ENCODE peak calls at places on chromosomes 1 and 21, in four cellular contexts. Q is K562, T is HepG2, C is GM12878. B is an unnamed sample.

GRCh38 chr1:84887261-84887934 is 5.6 kb downstream of the LPAR3 start:
- DNase-seq in Q (no peak), T (no peak), C (no peak), B (no peak)

GRCh38 chr21:44697811-44698734 is 1.1 kb downstream of the KRTAP10-12 start:
- DNase-seq in T (peak), Q (no peak), C (no peak), B (no peak)

GRCh38 chr1:43267818-43268425 is 1.9 kb upstream of the TMEM125 start:
- DNase-seq in C (no peak), T (no peak), Q (no peak), B (no peak)

GRCh38 chr21:45511661-45512431 is 30.4 kb downstream of the SLC19A1 start:
- DNase-seq in T (no peak), C (no peak), Q (no peak), B (no peak)

GRCh38 chr1:226882631-226883409 is 12.4 kb downstream of the PSEN2 start:
- DNase-seq in Q (no peak), C (peak), T (no peak), B (no peak)

GRCh38 chr1:223545325-223545724 is 120.2 kb downstream of the CAPN8 start:
- DNase-seq in C (no peak), T (no peak), Q (no peak), B (no peak)

GRCh38 chr1:46244656-46245371 is 2.7 kb upstream of the RAD54L start:
- DNase-seq in T (no peak), C (no peak), Q (peak), B (peak)

GRCh38 chr1:117828206-117828605 is 101.2 kb downstream of the GDAP2 start:
- DNase-seq in T (no peak), Q (no peak), C (no peak), B (no peak)

GRCh38 chr1:175471039-175471800 is 272.2 kb downstream of the TNR start:
- DNase-seq in Q (peak), T (no peak), C (no peak), B (no peak)

GRCh38 chr1:158071106-158071505 is 77.7 kb downstream of the KIRREL1 start:
- DNase-seq in Q (no peak), C (no peak), T (no peak), B (no peak)

GRCh38 chr21:41722052-41723018 is 44.5 kb downstream of the RIPK4 start:
- DNase-seq in T (no peak), Q (no peak), C (no peak), B (no peak)

GRCh38 chr1:88111806-88112205 is 572.3 kb upstream of the PKN2 start:
- DNase-seq in C (no peak), T (peak), Q (no peak), B (no peak)

GRCh38 chr1:21638531-21639341 is 30.4 kb downstream of the RAP1GAP start:
- DNase-seq in Q (peak), C (no peak), T (peak), B (no peak)

GRCh38 chr1:85085417-85085816 is 37.1 kb upstream of the MCOLN3 start:
- DNase-seq in T (no peak), Q (no peak), C (no peak), B (no peak)

GRCh38 chr1:167881069-167881468 is 32.9 kb downstream of the ADCY10 start:
- DNase-seq in C (no peak), Q (no peak), T (no peak), B (no peak)

GRCh38 chr1:39507230-39507928 is 15.9 kb downstream of the BMP8A start:
- DNase-seq in C (no peak), Q (peak), T (peak), B (peak)

GRCh38 chr21:42815217-42815616 is 64.1 kb downstream of the WDR4 start:
- DNase-seq in Q (no peak), C (no peak), T (no peak), B (no peak)

GRCh38 chr1:68293609-68294353 is 61.5 kb upstream of the WLS start:
- DNase-seq in Q (no peak), C (no peak), T (no peak), B (peak)

GRCh38 chr21:38136201-38136600 is 120.6 kb upstream of the KCNJ15 start:
- DNase-seq in T (no peak), Q (no peak), C (no peak), B (no peak)

GRCh38 chr1:216670118-216670870 is 52.9 kb downstream of the ESRRG start:
- DNase-seq in Q (no peak), C (no peak), T (peak), B (peak)

DNA sequence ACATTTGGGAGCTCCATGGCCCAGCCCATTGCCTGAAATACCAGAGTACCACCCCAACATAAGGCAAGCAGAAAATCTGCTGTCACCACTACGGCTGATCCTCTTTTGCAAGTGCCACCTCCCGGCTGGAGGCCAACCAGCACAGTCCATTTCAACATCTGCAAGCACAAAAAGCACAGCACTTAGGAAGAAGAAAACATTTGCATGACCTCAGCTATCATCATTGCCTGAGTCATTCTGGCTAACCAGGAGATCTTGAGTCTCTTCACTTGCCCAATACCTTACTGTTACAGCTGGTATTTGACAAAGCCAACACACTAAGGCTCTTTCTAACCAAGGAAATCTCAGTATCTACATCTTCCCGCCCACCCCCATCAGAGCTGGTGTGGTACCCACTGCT is 55.9 kb downstream of the NEK7 start:
- DNase-seq in C (no peak), T (no peak), Q (no peak), B (no peak)
- TF ChIP-seq FOXM1 in C (no peak), T (no peak), Q (no peak), B (no peak)

DNA sequence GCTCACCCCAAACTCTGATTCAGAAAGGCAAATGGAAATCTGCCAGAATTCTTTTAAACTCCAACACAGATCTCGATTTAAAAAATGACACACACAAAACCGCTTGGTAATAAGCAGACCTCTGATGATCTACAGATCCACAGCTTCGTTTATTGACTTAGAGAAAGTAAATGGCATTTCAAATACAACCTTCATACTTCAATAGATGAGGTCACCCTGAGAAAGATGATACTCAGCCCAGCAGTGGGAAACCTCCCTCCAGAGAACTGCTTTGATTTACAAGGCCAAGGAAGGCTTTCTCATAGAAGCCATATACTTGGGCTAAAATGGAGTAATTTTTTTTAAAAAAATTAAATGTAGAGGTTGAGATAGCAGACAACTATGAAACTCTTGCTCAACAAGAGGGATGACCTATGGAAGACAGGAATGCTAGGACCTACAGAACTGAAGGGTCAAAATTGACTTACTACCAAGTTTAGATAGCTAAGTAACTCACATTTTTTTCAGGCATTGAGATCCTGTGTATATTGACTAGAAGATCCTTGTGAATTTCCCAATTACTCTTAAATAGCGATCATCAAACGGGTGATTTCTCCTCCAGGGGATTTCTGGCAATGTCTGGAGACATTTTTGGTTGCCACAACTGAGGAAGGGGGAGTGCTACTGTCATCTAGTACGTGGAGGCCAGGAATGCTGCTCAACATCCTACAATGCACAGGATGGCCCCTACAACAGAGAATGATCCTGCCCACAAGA is 143.9 kb downstream of the CLIC6 start:
- DNase-seq in C (no peak), T (peak), Q (no peak), B (peak)
- TF ChIP-seq TARDBP in C (no peak), T (no peak), Q (no peak), B (no peak)

GRCh38 chr1:106615473-106615872 is 441.0 kb upstream of the PRMT6 start:
- DNase-seq in T (no peak), C (no peak), Q (no peak), B (no peak)

GRCh38 chr1:106621853-106622252 is 434.6 kb upstream of the PRMT6 start:
- DNase-seq in Q (no peak), T (no peak), C (no peak), B (no peak)

GRCh38 chr1:106619827-106620134 is 436.7 kb upstream of the PRMT6 start:
- DNase-seq in T (no peak), C (no peak), Q (no peak), B (no peak)

GRCh38 chr1:106619080-106619826 is 437.2 kb upstream of the PRMT6 start:
- DNase-seq in C (no peak), T (no peak), Q (no peak), B (no peak)

DNA sequence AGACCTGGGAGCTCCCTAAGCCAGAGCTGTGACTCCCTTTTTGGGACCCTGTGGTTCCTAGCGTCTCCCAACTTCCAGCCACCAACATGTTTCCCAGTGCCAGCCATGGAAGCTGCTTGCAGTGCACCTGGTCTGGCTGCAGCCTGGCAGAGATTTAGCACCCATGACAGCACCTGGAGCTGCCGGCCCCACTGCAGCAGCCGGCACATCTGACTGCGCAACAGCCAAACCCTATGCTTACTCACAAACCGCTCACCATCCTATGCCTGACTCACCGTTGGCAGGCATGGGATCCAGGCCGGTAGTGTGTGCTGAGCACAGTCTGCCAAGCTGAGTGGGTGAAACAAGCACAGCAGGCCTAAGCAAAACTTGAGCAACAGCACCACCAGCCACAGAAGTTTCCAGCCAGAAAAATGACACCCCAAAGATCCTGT is 435.9 kb upstream of the PRMT6 start:
- DNase-seq in T (no peak), Q (no peak), C (no peak), B (no peak)
- TF ChIP-seq FOXM1 in T (no peak), Q (no peak), C (no peak), B (no peak)

GRCh38 chr1:230939806-230940489 is 38.7 kb downstream of the TTC13 start:
- DNase-seq in T (no peak), Q (no peak), C (no peak), B (no peak)

GRCh38 chr1:230936475-230936874 is 42.2 kb downstream of the TTC13 start:
- DNase-seq in T (no peak), C (no peak), Q (no peak), B (no peak)

GRCh38 chr1:230935852-230936251 is 42.8 kb downstream of the TTC13 start:
- DNase-seq in Q (no peak), T (no peak), C (no peak), B (no peak)

GRCh38 chr1:230938924-230939368 is 39.7 kb downstream of the TTC13 start:
- DNase-seq in Q (no peak), C (no peak), T (no peak), B (no peak)

DNA sequence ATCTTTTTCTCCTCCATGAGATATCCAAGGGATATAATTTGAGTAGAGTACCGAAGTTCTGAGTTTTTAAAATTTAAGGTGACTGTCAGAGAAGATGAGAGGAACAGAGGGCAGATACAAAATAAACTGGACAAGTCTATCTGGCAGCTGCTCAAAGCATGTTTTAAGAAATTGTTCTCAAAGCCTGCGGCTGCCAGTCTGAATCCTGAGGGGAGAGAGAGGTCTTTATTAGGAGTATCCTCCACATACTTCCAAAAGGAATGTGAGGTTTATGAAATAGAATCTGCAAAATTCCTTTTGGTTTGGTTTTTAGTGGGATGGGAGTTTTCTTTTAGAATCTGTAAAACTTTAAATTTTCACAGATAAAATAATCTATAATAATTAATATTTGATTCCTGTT is 41.3 kb downstream of the TTC13 start:
- DNase-seq in C (no peak), Q (no peak), T (no peak), B (no peak)
- TF ChIP-seq TARDBP in C (no peak), Q (no peak), T (no peak), B (no peak)

GRCh38 chr1:164765557-164765956 is 206.6 kb downstream of the PBX1 start:
- DNase-seq in T (no peak), Q (no peak), C (no peak), B (no peak)
- TF ChIP-seq FOXM1 in T (no peak), Q (no peak), C (no peak), B (no peak)

GRCh38 chr1:95957748-95958147 is 723.7 kb downstream of the RWDD3 start:
- DNase-seq in C (no peak), T (no peak), Q (no peak), B (no peak)
- TF ChIP-seq TARDBP in C (no peak), T (no peak), Q (no peak), B (no peak)

GRCh38 chr1:76939107-76939816 is 72.0 kb downstream of the ST6GALNAC5 start:
- DNase-seq in T (no peak), Q (no peak), C (no peak), B (no peak)

GRCh38 chr1:76938304-76938703 is 71.0 kb downstream of the ST6GALNAC5 start:
- DNase-seq in Q (no peak), T (no peak), C (no peak), B (no peak)

GRCh38 chr1:76929136-76929535 is 61.9 kb downstream of the ST6GALNAC5 start:
- DNase-seq in C (no peak), T (no peak), Q (no peak), B (no peak)

GRCh38 chr1:76928511-76928910 is 61.2 kb downstream of the ST6GALNAC5 start:
- DNase-seq in T (no peak), C (no peak), Q (no peak), B (no peak)

GRCh38 chr1:76933847-76934657 is 66.8 kb downstream of the ST6GALNAC5 start:
- DNase-seq in T (no peak), Q (no peak), C (no peak), B (no peak)
- TF ChIP-seq FOXM1 in T (no peak), Q (no peak), C (no peak), B (no peak)

DNA sequence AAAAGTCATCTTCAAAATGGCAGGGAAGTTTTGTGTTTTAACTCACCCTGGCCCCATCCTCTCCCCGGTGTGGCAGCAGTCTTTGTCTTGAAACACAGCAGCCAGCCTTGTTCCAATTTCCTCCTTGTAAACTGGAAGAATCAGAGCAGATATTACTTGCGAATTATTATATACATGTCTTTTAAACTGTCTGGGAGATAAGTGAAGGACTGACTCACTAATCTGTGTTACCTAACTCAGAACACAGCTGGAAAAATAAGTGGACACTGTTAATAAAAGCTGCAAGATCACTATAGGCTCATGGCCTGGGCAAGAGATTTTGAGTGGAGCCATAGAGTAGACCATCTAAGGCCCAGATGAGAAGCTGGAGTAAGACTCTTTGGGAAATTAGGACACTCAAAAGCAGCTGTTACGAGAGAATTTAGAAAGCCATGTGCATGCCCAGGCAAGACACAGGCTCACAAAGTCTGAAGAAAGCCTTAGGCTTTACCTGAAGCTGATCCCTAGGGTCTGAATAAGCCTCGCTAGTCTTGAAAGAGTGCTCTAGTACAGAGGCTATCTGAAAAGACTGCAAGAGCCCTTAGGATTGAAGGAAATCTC is 233.0 kb upstream of the RAB4A start:
- DNase-seq in C (no peak), Q (no peak), T (no peak), B (no peak)
- TF ChIP-seq TARDBP in C (no peak), Q (no peak), T (no peak), B (no peak)

GRCh38 chr21:40563845-40564717 is 282.9 kb downstream of the DSCAM start:
- DNase-seq in Q (no peak), T (no peak), C (no peak), B (no peak)
- TF ChIP-seq FOXM1 in Q (no peak), T (no peak), C (no peak), B (no peak)